ENCODE peak calls at places on chromosomes 6 and 20, in four cellular contexts. F is WTC11, V is H1, B is K562. U is an unnamed sample.

GRCh38 chr6:82712826-82713225 is 349.2 kb downstream of the TPBG start:
- DNase-seq in F (no peak), B (peak), V (no peak), U (peak)

GRCh38 chr6:105810105-105810921 is 275.8 kb upstream of the PRDM1 start:
- DNase-seq in V (no peak), B (peak), F (no peak), U (no peak)

GRCh38 chr6:165118736-165119135 is 190.7 kb downstream of the C6orf118 start:
- DNase-seq in F (no peak), V (no peak), B (no peak), U (no peak)

GRCh38 chr6:109671721-109672120 is 19.3 kb downstream of the AK9 start:
- DNase-seq in F (no peak), B (no peak), V (no peak), U (no peak)

GRCh38 chr20:63344616-63345327 is 16.4 kb downstream of the CHRNA4 start:
- DNase-seq in V (no peak), F (no peak), B (no peak), U (peak)

GRCh38 chr6:76817429-76817828 is 645.9 kb downstream of the HTR1B start:
- DNase-seq in B (no peak), F (no peak), V (no peak), U (no peak)

GRCh38 chr6:26520088-26520839 is 17.9 kb upstream of the HMGN4 start:
- DNase-seq in B (no peak), V (no peak), F (peak), U (no peak)

GRCh38 chr20:57047281-57048026 is 219.0 kb downstream of the BMP7 start:
- DNase-seq in F (no peak), B (peak), V (no peak), U (no peak)

GRCh38 chr6:106688177-106688951 is 59.0 kb downstream of the QRSL1 start:
- DNase-seq in F (no peak), V (no peak), B (no peak), U (no peak)

GRCh38 chr20:45066372-45066771 is 34.6 kb downstream of the KCNS1 start:
- DNase-seq in B (no peak), V (no peak), F (no peak), U (no peak)

GRCh38 chr6:30121446-30122065 is 8.7 kb upstream of the TRIM31 start:
- DNase-seq in F (no peak), B (no peak), V (no peak), U (no peak)

GRCh38 chr6:30129270-30129669 is 6.7 kb upstream of the TRIM40 start:
- DNase-seq in F (no peak), B (no peak), V (no peak), U (no peak)

GRCh38 chr6:30122515-30122914 is 9.6 kb upstream of the TRIM31 start:
- DNase-seq in B (no peak), V (no peak), F (no peak), U (no peak)

GRCh38 chr6:30127238-30128093 is 8.5 kb upstream of the TRIM40 start:
- DNase-seq in V (no peak), F (peak), B (no peak), U (no peak)

GRCh38 chr6:30124391-30124790 is 11.5 kb upstream of the TRIM31 start:
- DNase-seq in F (no peak), V (no peak), B (no peak), U (no peak)
- TF ChIP-seq TEAD4 in F (no peak), V (no peak), B (no peak), U (no peak)

DNA sequence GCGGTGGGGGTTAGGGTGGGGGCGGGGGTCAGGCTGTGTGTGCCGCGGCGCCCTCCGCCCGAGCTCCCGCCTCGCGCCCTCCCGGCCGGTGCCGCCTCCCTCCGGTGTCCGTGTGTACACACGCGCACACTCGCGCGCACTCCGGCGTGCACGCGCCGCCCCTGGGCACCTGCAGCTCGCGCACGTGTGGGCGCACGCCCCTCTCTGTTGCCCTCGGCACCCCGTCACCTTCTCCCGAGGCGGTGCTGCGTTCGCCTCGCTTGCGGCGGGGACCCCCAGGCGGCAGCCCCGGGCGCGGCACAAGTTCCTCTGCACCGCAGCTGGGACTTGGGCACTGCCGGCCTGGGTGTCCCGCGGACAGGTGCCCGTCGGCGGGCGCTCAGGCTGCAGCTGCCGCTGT is 525 bp downstream of the MACROD2 start:
- DNase-seq in B (no peak), F (peak), V (no peak), U (peak)
- TF ChIP-seq TEAD4 in B (no peak), F (no peak), V (no peak), U (no peak)

GRCh38 chr20:52251137-52251700 is 59.6 kb upstream of the ZFP64 start:
- DNase-seq in B (peak), V (no peak), F (no peak), U (no peak)
- TF ChIP-seq TEAD4 in B (peak), V (no peak), F (no peak), U (no peak)

GRCh38 chr6:25192562-25192961 is 86.6 kb upstream of the CARMIL1 start:
- DNase-seq in V (no peak), B (no peak), F (no peak), U (no peak)

GRCh38 chr6:25188232-25188631 is 90.9 kb upstream of the CARMIL1 start:
- DNase-seq in V (no peak), B (no peak), F (no peak), U (no peak)

GRCh38 chr6:25193865-25194679 is 85.1 kb upstream of the CARMIL1 start:
- DNase-seq in B (no peak), F (no peak), V (no peak), U (no peak)

GRCh38 chr6:25197116-25197515 is 82.1 kb upstream of the CARMIL1 start:
- DNase-seq in B (no peak), F (no peak), V (no peak), U (no peak)

GRCh38 chr6:25193147-25193864 is 85.9 kb upstream of the CARMIL1 start:
- DNase-seq in B (no peak), V (no peak), F (no peak), U (no peak)
- TF ChIP-seq TEAD4 in B (no peak), V (no peak), F (no peak), U (peak)

GRCh38 chr6:37558158-37558557 is 58.5 kb upstream of the CCDC167 start:
- DNase-seq in V (no peak), F (no peak), B (no peak), U (no peak)
- TF ChIP-seq TEAD4 in V (no peak), F (no peak), B (no peak), U (no peak)

DNA sequence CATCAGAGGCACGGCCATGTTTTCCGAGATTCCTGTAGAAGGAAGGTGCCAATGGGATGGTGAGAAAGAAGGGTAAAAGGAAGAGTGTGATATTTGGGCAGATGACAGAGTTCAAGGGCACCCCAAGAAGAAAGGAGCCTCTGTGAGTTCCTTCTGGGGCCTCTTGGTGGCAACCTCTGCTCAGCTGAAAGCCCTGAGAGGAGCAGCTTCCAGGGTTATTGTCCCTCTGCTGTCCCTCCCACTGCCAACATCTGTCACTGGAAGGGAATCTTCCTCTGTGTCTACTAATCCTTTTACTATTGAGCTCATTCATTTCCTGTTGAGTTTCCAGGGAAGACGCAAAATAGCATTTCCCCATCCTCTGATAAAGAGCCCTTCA is 40.0 kb upstream of the KCNK16 start:
- DNase-seq in F (no peak), V (no peak), B (peak), U (peak)
- TF ChIP-seq TEAD4 in F (no peak), V (no peak), B (no peak), U (no peak)

DNA sequence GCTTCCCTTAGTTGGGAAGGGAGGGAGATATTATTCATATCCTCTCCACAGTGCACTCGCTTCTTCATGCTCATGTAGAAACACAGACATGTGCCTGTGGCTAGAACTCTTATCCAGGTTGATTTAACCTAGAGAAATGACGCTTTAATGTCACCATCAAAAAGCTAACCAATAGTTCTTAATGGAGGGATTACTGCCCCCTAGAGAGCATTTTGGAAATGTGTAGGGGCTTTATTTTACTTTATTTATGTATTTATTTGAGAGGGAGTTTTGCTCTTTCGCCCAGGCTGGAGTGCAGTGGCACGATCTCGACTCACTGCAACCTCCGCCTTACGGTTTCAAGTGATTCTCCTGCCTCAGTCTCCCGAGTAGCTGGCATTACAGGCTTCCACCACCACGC is 229.6 kb downstream of the SOD2 start:
- DNase-seq in V (no peak), B (peak), F (no peak), U (peak)
- TF ChIP-seq TEAD4 in V (no peak), B (no peak), F (no peak), U (no peak)

GRCh38 chr20:3704085-3704484 is 8.3 kb downstream of the SIGLEC1 start:
- DNase-seq in B (no peak), F (no peak), V (no peak), U (peak)
- TF ChIP-seq TEAD4 in B (no peak), F (no peak), V (no peak), U (no peak)

DNA sequence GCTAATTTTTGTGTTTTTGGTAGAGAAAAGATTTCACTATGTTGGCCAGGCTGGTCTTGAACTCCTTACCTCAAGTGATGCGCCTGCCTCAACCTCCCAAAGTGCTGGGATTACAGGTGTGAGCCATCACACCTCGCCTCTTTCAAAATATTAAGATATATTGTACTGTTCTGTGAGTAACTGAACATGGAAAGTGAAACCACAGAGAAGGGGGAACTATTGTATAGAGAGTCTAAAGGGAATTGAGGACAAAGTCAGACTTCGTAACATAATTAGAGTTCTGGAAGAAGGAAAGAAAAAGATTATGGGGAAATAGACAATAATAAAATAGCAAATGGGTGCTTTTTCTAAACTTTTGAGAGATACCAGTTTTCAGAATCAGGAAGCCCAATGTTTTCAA is 17.4 kb upstream of the AKAP7 start:
- DNase-seq in F (no peak), B (no peak), V (no peak), U (no peak)
- TF ChIP-seq TEAD4 in F (no peak), B (no peak), V (no peak), U (no peak)

U was measured in SK-N-SH.